ENCODE peak calls at places on chromosomes 13 and 19, in eight cellular contexts. H is CD8-positive, alpha-beta T cell; R is cardiac muscle cell; G is fibroblast of lung; F is A549; C is PC-9; D is trophoblast cell; U is right atrium auricular region. Y is an unnamed sample.

GRCh38 chr19:47419037-47419783 is at the start of gene MEIS3:
- DNase-seq in G (no peak), F (peak), R (peak), D (no peak), H (no peak), U (no peak), C (no peak), Y (no peak)

GRCh38 chr13:50684366-50684765 is 159.1 kb downstream of the DLEU7 start:
- DNase-seq in R (no peak), F (no peak), C (no peak), D (no peak), G (no peak), H (no peak), U (no peak), Y (no peak)

GRCh38 chr13:97254809-97255208 is 32.7 kb downstream of the MBNL2 start:
- DNase-seq in D (no peak), R (no peak), F (peak), H (no peak), G (peak), U (no peak), C (peak), Y (no peak)

GRCh38 chr19:58060231-58060630 is 1.1 kb downstream of the ZNF135 start:
- DNase-seq in D (no peak), R (no peak), F (no peak), U (no peak), G (no peak), C (no peak), H (no peak), Y (no peak)

GRCh38 chr19:40139533-40140287 is 49.0 kb upstream of the ZNF780A start:
- DNase-seq in D (no peak), F (peak), R (peak), G (peak), U (no peak), C (no peak), H (no peak), Y (peak)

GRCh38 chr19:34984287-34984686 is 15.8 kb upstream of the GRAMD1A start:
- DNase-seq in D (no peak), G (no peak), R (no peak), C (no peak), U (no peak), F (no peak), H (no peak), Y (no peak)

GRCh38 chr19:33350538-33351309 is 22.8 kb upstream of the CEBPG start:
- DNase-seq in C (peak), R (no peak), U (peak), H (no peak), F (peak), D (peak), G (peak), Y (no peak)

GRCh38 chr13:113086031-113086750 is 19.4 kb upstream of the F7 start:
- DNase-seq in G (no peak), C (no peak), H (no peak), R (no peak), F (peak), U (no peak), D (no peak), Y (no peak)

GRCh38 chr13:29402168-29402621 is 193.3 kb downstream of the SLC7A1 start:
- DNase-seq in H (no peak), R (no peak), D (no peak), G (peak), F (no peak), U (no peak), C (no peak), Y (peak)

GRCh38 chr19:12938536-12939291 is at the start of gene CALR:
- DNase-seq in R (no peak), F (peak), D (no peak), G (peak), U (no peak), C (no peak), H (peak), Y (no peak)

GRCh38 chr13:101019126-101019525 is 344.5 kb upstream of the TMTC4 start:
- DNase-seq in C (no peak), F (no peak), R (no peak), H (no peak), U (no peak), D (peak), G (peak), Y (no peak)

GRCh38 chr13:90365130-90365529 is 982.4 kb upstream of the MIR17HG start:
- DNase-seq in F (no peak), D (no peak), H (no peak), U (no peak), C (no peak), R (no peak), G (peak), Y (no peak)

GRCh38 chr19:17385878-17386611 is 8.0 kb downstream of the CCDC194 start:
- DNase-seq in H (peak), C (peak), U (peak), R (peak), D (peak), F (peak), G (peak), Y (peak)

GRCh38 chr19:55474269-55475265 is 1.9 kb upstream of the ZNF628 start:
- DNase-seq in G (peak), U (no peak), F (no peak), D (no peak), H (no peak), R (no peak), C (peak), Y (no peak)

GRCh38 chr19:29836409-29836825 is 24.6 kb downstream of the CCNE1 start:
- DNase-seq in F (no peak), G (no peak), U (no peak), C (no peak), R (no peak), D (no peak), H (no peak), Y (no peak)

GRCh38 chr13:98821372-98822237 is 69.1 kb upstream of the SLC15A1 start:
- DNase-seq in C (no peak), R (peak), F (peak), G (peak), D (no peak), U (no peak), H (no peak), Y (no peak)

GRCh38 chr19:19643158-19644053 is at the start of gene GMIP:
- DNase-seq in H (peak), F (peak), C (peak), D (peak), U (no peak), R (peak), G (peak), Y (peak)

GRCh38 chr19:30111051-30111450 is 169.0 kb downstream of the URI1 start:
- DNase-seq in D (no peak), F (no peak), H (no peak), U (no peak), C (no peak), G (no peak), R (no peak), Y (no peak)

GRCh38 chr19:13762635-13763235 is 1.6 kb upstream of the MRI1 start:
- DNase-seq in G (no peak), D (no peak), H (no peak), R (no peak), U (no peak), C (no peak), F (no peak), Y (no peak)

GRCh38 chr13:40518481-40518882 is 148.0 kb downstream of the FOXO1 start:
- DNase-seq in F (no peak), D (no peak), R (no peak), U (no peak), G (peak), H (no peak), C (peak), Y (no peak)

GRCh38 chr19:34269081-34269480 is 14.7 kb downstream of the GARRE1 start:
- DNase-seq in R (no peak), D (no peak), U (no peak), F (no peak), C (no peak), H (no peak), G (no peak), Y (no peak)

GRCh38 chr13:94711561-94712286 is 621 bp downstream of the SOX21 start:
- DNase-seq in G (peak), U (no peak), R (no peak), F (peak), C (no peak), H (no peak), D (no peak), Y (no peak)

GRCh38 chr13:57311009-57311586 is 144.1 kb downstream of the PRR20E start:
- DNase-seq in R (no peak), U (no peak), C (no peak), D (no peak), F (no peak), G (no peak), H (no peak), Y (no peak)

GRCh38 chr19:3178973-3179738 is 587 bp downstream of the S1PR4 start:
- DNase-seq in H (peak), U (no peak), G (no peak), F (no peak), D (no peak), R (no peak), C (no peak), Y (no peak)

GRCh38 chr19:14161305-14161704 is 24.9 kb upstream of the ASF1B start:
- DNase-seq in C (no peak), R (no peak), G (no peak), F (no peak), H (no peak), U (no peak), D (no peak), Y (no peak)

GRCh38 chr13:92966341-92966740 is 260.3 kb upstream of the GPC6 start:
- DNase-seq in R (no peak), H (no peak), G (no peak), D (no peak), C (no peak), F (no peak), U (no peak), Y (no peak)

GRCh38 chr19:23403581-23404324 is 8.5 kb upstream of the ZNF91 start:
- DNase-seq in D (no peak), R (no peak), G (no peak), F (no peak), U (no peak), C (peak), H (no peak), Y (no peak)

GRCh38 chr13:93146584-93147292 is 79.9 kb upstream of the GPC6 start:
- DNase-seq in F (no peak), G (peak), H (no peak), C (no peak), D (no peak), R (no peak), U (no peak), Y (no peak)

GRCh38 chr13:73248711-73249580 is 190.1 kb downstream of the KLF5 start:
- DNase-seq in C (peak), U (no peak), H (no peak), D (peak), G (peak), F (peak), R (peak), Y (no peak)

GRCh38 chr19:41114132-41114531 is at the start of gene CYP2F1:
- DNase-seq in G (no peak), U (no peak), D (no peak), F (no peak), H (no peak), C (no peak), R (no peak), Y (no peak)

GRCh38 chr13:88736026-88736425 is 1064.9 kb downstream of the SLITRK5 start:
- DNase-seq in R (no peak), C (no peak), D (no peak), H (no peak), F (no peak), G (no peak), U (no peak), Y (no peak)

GRCh38 chr13:24292476-24292875 is 16.9 kb upstream of the C1QTNF9 start:
- DNase-seq in U (no peak), C (no peak), H (no peak), F (no peak), D (no peak), R (no peak), G (peak), Y (no peak)

GRCh38 chr13:93562676-93563075 is 336.1 kb downstream of the GPC6 start:
- DNase-seq in G (no peak), R (no peak), F (no peak), D (no peak), C (no peak), U (no peak), H (no peak), Y (no peak)

GRCh38 chr19:1259206-1259872 is 9.8 kb upstream of the CIRBP start:
- DNase-seq in U (no peak), R (no peak), D (peak), G (peak), H (peak), C (peak), F (peak), Y (peak)
- H3K4me3 ChIP-seq in U (peak), R (no peak), D (no peak), G (no peak), H (peak), C (peak), F (peak), Y (peak)

GRCh38 chr19:38537071-38537847 is 80.5 kb downstream of the MAP4K1 start:
- DNase-seq in R (no peak), D (no peak), G (no peak), U (no peak), C (no peak), F (no peak), H (no peak), Y (no peak)

GRCh38 chr19:38542040-38542439 is 75.7 kb downstream of the MAP4K1 start:
- DNase-seq in F (no peak), D (no peak), R (no peak), U (no peak), H (no peak), C (no peak), G (no peak), Y (no peak)

GRCh38 chr19:38538386-38538785 is 79.4 kb downstream of the MAP4K1 start:
- DNase-seq in F (no peak), H (no peak), C (no peak), R (no peak), U (no peak), G (peak), D (no peak), Y (no peak)

GRCh38 chr19:38539751-38540150 is 78.0 kb downstream of the MAP4K1 start:
- DNase-seq in R (no peak), H (no peak), D (no peak), G (no peak), U (no peak), F (no peak), C (no peak), Y (no peak)

GRCh38 chr19:38538793-38539528 is 78.8 kb downstream of the MAP4K1 start:
- DNase-seq in U (no peak), D (no peak), F (no peak), R (no peak), G (peak), H (peak), C (no peak), Y (peak)
- H3K4me3 ChIP-seq in U (no peak), D (no peak), F (no peak), R (no peak), G (no peak), H (peak), C (no peak), Y (no peak)

GRCh38 chr13:32147193-32147592 is 115.6 kb downstream of the FRY start:
- DNase-seq in C (no peak), H (no peak), R (no peak), G (no peak), D (no peak), F (no peak), U (no peak), Y (no peak)
- H3K4me3 ChIP-seq in C (no peak), H (no peak), R (no peak), G (no peak), D (no peak), F (no peak), U (no peak), Y (no peak)

DNA sequence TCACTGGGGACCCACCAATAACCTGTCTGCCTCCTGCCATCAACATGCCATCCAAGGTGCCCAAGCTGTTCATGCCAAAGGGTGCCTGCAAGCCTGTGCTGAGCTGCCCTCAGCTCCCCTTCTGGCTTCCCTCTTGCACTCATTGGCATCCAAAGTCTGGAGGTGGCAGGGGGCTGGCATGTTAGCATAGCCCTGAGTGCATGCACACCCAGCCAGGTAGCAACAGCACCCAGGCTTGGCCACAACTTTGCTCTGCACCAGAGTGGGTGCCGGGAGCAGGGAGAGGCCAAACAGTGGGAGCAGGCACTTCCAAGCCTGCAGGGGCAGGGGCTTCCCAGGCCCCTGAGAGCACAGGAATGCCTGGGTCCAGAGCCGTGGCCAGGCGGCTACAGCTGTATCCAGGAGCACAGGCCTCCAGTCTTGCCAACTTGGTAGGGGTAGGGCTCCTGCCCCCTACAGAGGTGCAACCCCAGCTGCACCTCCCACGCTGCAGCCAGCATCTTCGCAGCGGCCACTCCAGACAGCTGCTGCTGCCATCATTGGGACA is 26.1 kb upstream of the TBC1D4 start:
- DNase-seq in U (no peak), F (no peak), R (no peak), G (no peak), H (no peak), C (no peak), D (no peak), Y (no peak)
- H3K4me3 ChIP-seq in U (no peak), F (no peak), R (no peak), G (no peak), H (no peak), C (no peak), D (no peak), Y (no peak)

GRCh38 chr13:63631006-63631405 is 2215.4 kb upstream of the PCDH20 start:
- DNase-seq in H (no peak), C (no peak), F (no peak), D (no peak), U (no peak), G (no peak), R (no peak), Y (no peak)

GRCh38 chr13:63636231-63636993 is 2220.8 kb upstream of the PCDH20 start:
- DNase-seq in H (no peak), D (no peak), R (no peak), G (no peak), C (peak), U (no peak), F (peak), Y (peak)
- H3K4me3 ChIP-seq in H (no peak), D (no peak), R (no peak), G (no peak), C (no peak), U (no peak), F (peak), Y (peak)

GRCh38 chr19:28731113-28731512 is 481.8 kb downstream of the UQCRFS1 start:
- DNase-seq in H (no peak), G (no peak), F (no peak), C (no peak), U (no peak), R (no peak), D (no peak), Y (no peak)

GRCh38 chr19:28731577-28731976 is 481.4 kb downstream of the UQCRFS1 start:
- DNase-seq in F (no peak), D (no peak), C (no peak), R (no peak), H (no peak), G (no peak), U (no peak), Y (peak)

GRCh38 chr19:28727133-28727834 is 485.7 kb downstream of the UQCRFS1 start:
- DNase-seq in G (peak), R (peak), F (no peak), C (no peak), U (no peak), D (no peak), H (no peak), Y (peak)

GRCh38 chr19:28726533-28726932 is 486.4 kb downstream of the UQCRFS1 start:
- DNase-seq in D (no peak), F (no peak), U (no peak), G (no peak), H (no peak), R (no peak), C (no peak), Y (no peak)

DNA sequence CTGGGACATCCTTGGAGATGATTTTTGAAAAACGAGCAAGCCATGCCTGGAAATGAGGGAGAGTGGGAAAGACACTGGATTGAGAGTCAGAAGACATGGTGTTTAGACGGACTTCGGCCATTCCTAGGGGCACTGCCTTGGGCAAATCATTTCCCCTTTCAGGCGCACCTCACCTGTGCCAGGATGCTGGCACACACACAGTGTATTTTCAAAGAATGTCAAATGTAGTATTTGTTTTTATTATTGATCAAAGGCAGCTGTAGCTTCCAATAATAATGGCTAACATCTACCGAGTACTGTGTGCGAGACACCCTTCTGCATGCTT is 485.2 kb downstream of the UQCRFS1 start:
- DNase-seq in H (no peak), U (no peak), R (no peak), F (no peak), G (no peak), C (no peak), D (no peak), Y (no peak)
- H3K4me3 ChIP-seq in H (no peak), U (peak), R (peak), F (no peak), G (no peak), C (no peak), D (no peak), Y (peak)